ENCODE peak calls at places on chromosome 11, in eight cellular contexts. One of them, this sample, is unnamed.

GRCh38 chr11:117316197-117316961 is at the start of gene BACE1:
- DNase-seq in small intestine: peak; percentile 69
- DNase-seq in CD8-positive, alpha-beta memory T cell: no peak
- DNase-seq in NB4: peak; percentile 80
- DNase-seq in fibroblast of mammary gland: peak; percentile 82
- DNase-seq in IMR-90: peak; percentile 80
- DNase-seq in astrocyte of the hippocampus: peak; percentile 94
- DNase-seq in D721Med: peak; percentile 80
- DNase-seq in this sample: no peak

GRCh38 chr11:76371170-76371569 is 9.8 kb downstream of the THAP12 start:
- DNase-seq in small intestine: no peak
- DNase-seq in CD8-positive, alpha-beta memory T cell: no peak
- DNase-seq in NB4: peak; percentile 35
- DNase-seq in fibroblast of mammary gland: peak; percentile 86
- DNase-seq in IMR-90: peak; percentile 94
- DNase-seq in astrocyte of the hippocampus: peak; percentile 64
- DNase-seq in D721Med: no peak
- DNase-seq in this sample: no peak

GRCh38 chr11:27229511-27230174 is 133.4 kb downstream of the CCDC34 start:
- DNase-seq in small intestine: no peak
- DNase-seq in CD8-positive, alpha-beta memory T cell: no peak
- DNase-seq in NB4: no peak
- DNase-seq in fibroblast of mammary gland: no peak
- DNase-seq in IMR-90: no peak
- DNase-seq in astrocyte of the hippocampus: no peak
- DNase-seq in D721Med: no peak
- DNase-seq in this sample: no peak

GRCh38 chr11:123181075-123181474 is 14.0 kb downstream of the CLMP start:
- DNase-seq in small intestine: no peak
- DNase-seq in CD8-positive, alpha-beta memory T cell: no peak
- DNase-seq in NB4: no peak
- DNase-seq in fibroblast of mammary gland: peak; percentile 57
- DNase-seq in IMR-90: no peak
- DNase-seq in astrocyte of the hippocampus: no peak
- DNase-seq in D721Med: no peak
- DNase-seq in this sample: no peak

GRCh38 chr11:6900327-6900999 is 8.2 kb upstream of the OR2D2 start:
- DNase-seq in small intestine: no peak
- DNase-seq in CD8-positive, alpha-beta memory T cell: no peak
- DNase-seq in NB4: no peak
- DNase-seq in fibroblast of mammary gland: peak; percentile 8
- DNase-seq in IMR-90: peak; percentile 8
- DNase-seq in astrocyte of the hippocampus: no peak
- DNase-seq in D721Med: no peak
- DNase-seq in this sample: no peak

GRCh38 chr11:102138677-102139076 is 28.4 kb downstream of the YAP1 start:
- DNase-seq in small intestine: no peak
- DNase-seq in CD8-positive, alpha-beta memory T cell: no peak
- DNase-seq in NB4: no peak
- DNase-seq in fibroblast of mammary gland: peak; percentile 89
- DNase-seq in IMR-90: peak; percentile 92
- DNase-seq in astrocyte of the hippocampus: peak; percentile 75
- DNase-seq in D721Med: no peak
- DNase-seq in this sample: no peak

GRCh38 chr11:95585071-95585751 is 204.4 kb downstream of the FAM76B start:
- DNase-seq in small intestine: no peak
- DNase-seq in CD8-positive, alpha-beta memory T cell: no peak
- DNase-seq in NB4: no peak
- DNase-seq in fibroblast of mammary gland: peak; percentile 66
- DNase-seq in IMR-90: peak; percentile 88
- DNase-seq in astrocyte of the hippocampus: peak; percentile 53
- DNase-seq in D721Med: no peak
- DNase-seq in this sample: no peak

GRCh38 chr11:76493626-76494539 is 49.1 kb downstream of the EMSY start:
- DNase-seq in small intestine: peak; percentile 56
- DNase-seq in CD8-positive, alpha-beta memory T cell: no peak
- DNase-seq in NB4: no peak
- DNase-seq in fibroblast of mammary gland: no peak
- DNase-seq in IMR-90: no peak
- DNase-seq in astrocyte of the hippocampus: no peak
- DNase-seq in D721Med: no peak
- DNase-seq in this sample: no peak

GRCh38 chr11:15793032-15793996 is 563.0 kb downstream of the SOX6 start:
- DNase-seq in small intestine: no peak
- DNase-seq in CD8-positive, alpha-beta memory T cell: no peak
- DNase-seq in NB4: no peak
- DNase-seq in fibroblast of mammary gland: peak; percentile 84
- DNase-seq in IMR-90: peak; percentile 94
- DNase-seq in astrocyte of the hippocampus: peak; percentile 55
- DNase-seq in D721Med: no peak
- DNase-seq in this sample: no peak

GRCh38 chr11:112179601-112180000 is 4.3 kb downstream of the BCO2 start:
- DNase-seq in small intestine: no peak
- DNase-seq in CD8-positive, alpha-beta memory T cell: no peak
- DNase-seq in NB4: peak; percentile 66
- DNase-seq in fibroblast of mammary gland: no peak
- DNase-seq in IMR-90: no peak
- DNase-seq in astrocyte of the hippocampus: no peak
- DNase-seq in D721Med: no peak
- DNase-seq in this sample: no peak

GRCh38 chr11:35418847-35419712 is at the start of gene SLC1A2:
- DNase-seq in small intestine: no peak
- DNase-seq in CD8-positive, alpha-beta memory T cell: no peak
- DNase-seq in NB4: no peak
- DNase-seq in fibroblast of mammary gland: peak; percentile 25
- DNase-seq in IMR-90: peak; percentile 19
- DNase-seq in astrocyte of the hippocampus: peak; percentile 58
- DNase-seq in D721Med: peak; percentile 19
- DNase-seq in this sample: no peak

This sample was measured in T-cell.